ENCODE peak calls at places on chromosomes 13 and 19, in nine cellular contexts. I, B, T, K, Z, O, N, W and A are unnamed samples.

GRCh38 chr19:29873801-29874575 is 62.2 kb downstream of the CCNE1 start:
- DNase-seq in I (no peak), B (no peak), T (no peak), K (no peak), Z (no peak), O (no peak), N (no peak), W (no peak), A (no peak)

GRCh38 chr19:4555657-4556561 is 3.6 kb downstream of the SEMA6B start:
- DNase-seq in I (no peak), B (no peak), T (no peak), K (no peak), Z (no peak), O (no peak), N (no peak), W (no peak), A (no peak)

GRCh38 chr19:50315773-50316448 is 13.3 kb downstream of the KCNC3 start:
- DNase-seq in I (peak; percentile 54), B (peak; percentile 28), T (no peak), K (peak; percentile 62), Z (peak; percentile 35), O (no peak), N (no peak), W (no peak), A (no peak)

GRCh38 chr13:76884167-76884566 is 2.0 kb downstream of the KCTD12 start:
- DNase-seq in I (no peak), B (no peak), T (no peak), K (no peak), Z (peak; percentile 49), O (peak; percentile 75), N (peak; percentile 33), W (no peak), A (no peak)

GRCh38 chr13:62300021-62300420 is 884.4 kb upstream of the PCDH20 start:
- DNase-seq in I (no peak), B (no peak), T (no peak), K (peak; percentile 69), Z (no peak), O (no peak), N (no peak), W (no peak), A (no peak)

GRCh38 chr13:25335856-25336255 is 34.4 kb downstream of the NUP58 start:
- DNase-seq in I (no peak), B (no peak), T (no peak), K (no peak), Z (no peak), O (no peak), N (no peak), W (no peak), A (no peak)

GRCh38 chr13:85261757-85262346 is 537.4 kb downstream of the SLITRK6 start:
- DNase-seq in I (no peak), B (no peak), T (no peak), K (peak; percentile 6), Z (no peak), O (no peak), N (no peak), W (no peak), A (no peak)

GRCh38 chr13:109918179-109918651 is 131.8 kb upstream of the IRS2 start:
- DNase-seq in I (no peak), B (no peak), T (no peak), K (peak; percentile 45), Z (peak; percentile 19), O (peak; percentile 98), N (peak; percentile 31), W (no peak), A (no peak)

GRCh38 chr19:14676762-14677161 is 2.1 kb upstream of the ADGRE3 start:
- DNase-seq in I (no peak), B (no peak), T (no peak), K (no peak), Z (no peak), O (no peak), N (no peak), W (no peak), A (no peak)

GRCh38 chr13:40653558-40654318 is 12.7 kb downstream of the FOXO1 start:
- DNase-seq in I (no peak), B (peak; percentile 33), T (no peak), K (no peak), Z (peak; percentile 39), O (no peak), N (no peak), W (no peak), A (no peak)

GRCh38 chr19:4877753-4878490 is 10.5 kb upstream of the PLIN3 start:
- DNase-seq in I (no peak), B (no peak), T (no peak), K (peak; percentile 91), Z (peak; percentile 29), O (peak; percentile 92), N (peak; percentile 92), W (no peak), A (no peak)

GRCh38 chr19:41767105-41767504 is 11.8 kb downstream of the CEACAM6 start:
- DNase-seq in I (no peak), B (no peak), T (no peak), K (no peak), Z (no peak), O (no peak), N (no peak), W (no peak), A (no peak)

GRCh38 chr13:39035799-39036198 is 2.1 kb downstream of the PROSER1 start:
- DNase-seq in I (no peak), B (no peak), T (no peak), K (no peak), Z (no peak), O (no peak), N (no peak), W (no peak), A (no peak)